ENCODE peak calls at places on chromosomes 12 and 14, in nine cellular contexts. I is NCI-H2029, Z is astrocyte of the hippocampus, Y is left ventricle myocardium inferior, M is endodermal cell, P is stromal cell of bone marrow, Q is Calu3, J is bronchial epithelial cell, T is endothelial cell. S is an unnamed sample.

GRCh38 chr12:41188841-41189394 is 798 bp downstream of the PDZRN4 start:
- DNase-seq in I (no peak), Z (peak; percentile 5), Y (no peak), M (peak; percentile 81), P (no peak), Q (peak; percentile 0), J (no peak), T (no peak), S (no peak)

GRCh38 chr14:105019861-105020814 is 745 bp downstream of the CDCA4 start:
- DNase-seq in I (no peak), Z (peak; percentile 81), Y (no peak), M (peak; percentile 72), P (no peak), Q (peak; percentile 46), J (no peak), T (peak; percentile 73), S (no peak)

GRCh38 chr12:69779928-69780327 is 41.3 kb downstream of the RAB3IP start:
- DNase-seq in I (no peak), Z (peak; percentile 6), Y (no peak), M (peak; percentile 94), P (peak; percentile 11), Q (peak; percentile 74), J (peak; percentile 55), T (peak; percentile 60), S (no peak)

GRCh38 chr12:117098361-117099217 is 627 bp downstream of the TESC start:
- DNase-seq in I (no peak), Z (no peak), Y (no peak), M (peak; percentile 77), P (no peak), Q (no peak), J (no peak), T (no peak), S (no peak)

GRCh38 chr12:75208851-75209781 is 523 bp downstream of the KCNC2 start:
- DNase-seq in I (no peak), Z (peak; percentile 79), Y (no peak), M (peak; percentile 96), P (peak; percentile 8), Q (peak; percentile 58), J (peak; percentile 8), T (peak; percentile 67), S (no peak)

GRCh38 chr14:65290830-65291229 is 121.7 kb upstream of the FUT8 start:
- DNase-seq in I (no peak), Z (peak; percentile 83), Y (no peak), M (no peak), P (peak; percentile 84), Q (peak; percentile 85), J (peak; percentile 99), T (no peak), S (no peak)

GRCh38 chr14:92513204-92513965 is at the start of gene RIN3:
- DNase-seq in I (no peak), Z (peak; percentile 83), Y (peak; percentile 58), M (peak; percentile 89), P (no peak), Q (peak; percentile 47), J (no peak), T (peak; percentile 72), S (peak; percentile 36)

GRCh38 chr14:55097894-55098560 is 31.0 kb upstream of the LGALS3 start:
- DNase-seq in I (peak; percentile 47), Z (no peak), Y (no peak), M (no peak), P (no peak), Q (peak; percentile 37), J (peak; percentile 69), T (no peak), S (no peak)

GRCh38 chr12:95205685-95206084 is 11.6 kb downstream of the FGD6 start:
- DNase-seq in I (no peak), Z (peak; percentile 87), Y (no peak), M (peak; percentile 84), P (peak; percentile 78), Q (peak; percentile 21), J (peak; percentile 97), T (no peak), S (peak; percentile 27)

GRCh38 chr12:116389990-116390655 is 112.6 kb upstream of the MED13L start:
- DNase-seq in I (no peak), Z (peak; percentile 96), Y (no peak), M (no peak), P (peak; percentile 98), Q (no peak), J (peak; percentile 99), T (no peak), S (no peak)

GRCh38 chr14:66511849-66512248 is 3.9 kb downstream of the GPHN start:
- DNase-seq in I (no peak), Z (no peak), Y (no peak), M (no peak), P (no peak), Q (no peak), J (no peak), T (no peak), S (no peak)

GRCh38 chr14:48690349-48690748 is 895.8 kb downstream of the RPS29 start:
- DNase-seq in I (no peak), Z (no peak), Y (no peak), M (no peak), P (no peak), Q (no peak), J (no peak), T (no peak), S (peak; percentile 12)

GRCh38 chr12:77232045-77232444 is 166.7 kb upstream of the E2F7 start:
- DNase-seq in I (no peak), Z (no peak), Y (no peak), M (no peak), P (no peak), Q (no peak), J (peak; percentile 50), T (no peak), S (no peak)

GRCh38 chr12:118061876-118062791 is 1.2 kb upstream of the WSB2 start:
- DNase-seq in I (no peak), Z (peak; percentile 71), Y (peak; percentile 29), M (peak; percentile 88), P (no peak), Q (peak; percentile 58), J (peak; percentile 42), T (peak; percentile 46), S (no peak)

GRCh38 chr14:105420141-105420975 is 731 bp downstream of the MTA1 start:
- DNase-seq in I (no peak), Z (no peak), Y (no peak), M (no peak), P (no peak), Q (no peak), J (no peak), T (no peak), S (no peak)

GRCh38 chr12:22287776-22288621 is 46.5 kb downstream of the ST8SIA1 start:
- DNase-seq in I (no peak), Z (peak; percentile 74), Y (no peak), M (peak; percentile 79), P (peak; percentile 57), Q (no peak), J (peak; percentile 86), T (no peak), S (no peak)

GRCh38 chr14:56815301-56815700 is 5.0 kb upstream of the OTX2 start:
- DNase-seq in I (no peak), Z (no peak), Y (no peak), M (no peak), P (no peak), Q (no peak), J (no peak), T (no peak), S (no peak)

GRCh38 chr12:51821423-51822260 is 26.9 kb downstream of the FIGNL2 start:
- DNase-seq in I (no peak), Z (no peak), Y (peak; percentile 23), M (no peak), P (no peak), Q (no peak), J (no peak), T (no peak), S (no peak)

GRCh38 chr12:49347307-49348237 is 884 bp downstream of the DNAJC22 start:
- DNase-seq in I (peak; percentile 74), Z (peak; percentile 93), Y (peak; percentile 69), M (peak; percentile 98), P (no peak), Q (peak; percentile 89), J (peak; percentile 15), T (peak; percentile 88), S (peak; percentile 37)

GRCh38 chr14:87386453-87386980 is 606.5 kb downstream of the GALC start:
- DNase-seq in I (no peak), Z (no peak), Y (no peak), M (no peak), P (no peak), Q (no peak), J (no peak), T (no peak), S (no peak)

GRCh38 chr12:88934163-88934747 is 354.0 kb upstream of the KITLG start:
- DNase-seq in I (no peak), Z (peak; percentile 68), Y (no peak), M (no peak), P (peak; percentile 35), Q (peak; percentile 16), J (peak; percentile 96), T (no peak), S (no peak)

GRCh38 chr14:105774001-105774400 is 247.6 kb downstream of the TMEM121 start:
- DNase-seq in I (no peak), Z (no peak), Y (no peak), M (no peak), P (no peak), Q (peak; percentile 69), J (no peak), T (no peak), S (no peak)

GRCh38 chr12:21695896-21696295 is 38.3 kb upstream of the LDHB start:
- DNase-seq in I (no peak), Z (no peak), Y (no peak), M (no peak), P (peak; percentile 27), Q (no peak), J (no peak), T (no peak), S (no peak)

GRCh38 chr12:63362801-63363200 is 211.8 kb upstream of the AVPR1A start:
- DNase-seq in I (no peak), Z (peak; percentile 57), Y (no peak), M (no peak), P (no peak), Q (no peak), J (peak; percentile 80), T (no peak), S (no peak)

GRCh38 chr12:14810167-14810952 is 3.6 kb downstream of the SMCO3 start:
- DNase-seq in I (no peak), Z (no peak), Y (no peak), M (no peak), P (no peak), Q (no peak), J (no peak), T (no peak), S (no peak)

GRCh38 chr12:102302553-102302952 is 104.9 kb upstream of the PMCH start:
- DNase-seq in I (no peak), Z (no peak), Y (no peak), M (no peak), P (peak; percentile 3), Q (no peak), J (peak; percentile 37), T (no peak), S (no peak)

GRCh38 chr14:83023369-83023768 is 1489.7 kb upstream of the SEL1L start:
- DNase-seq in I (no peak), Z (no peak), Y (no peak), M (no peak), P (no peak), Q (no peak), J (no peak), T (no peak), S (no peak)

GRCh38 chr12:125136702-125137101 is 71.5 kb downstream of the AACS start:
- DNase-seq in I (no peak), Z (no peak), Y (no peak), M (no peak), P (no peak), Q (no peak), J (no peak), T (no peak), S (no peak)

GRCh38 chr14:91256661-91257060 is 12.2 kb upstream of the GPR68 start:
- DNase-seq in I (no peak), Z (no peak), Y (no peak), M (no peak), P (no peak), Q (no peak), J (no peak), T (no peak), S (no peak)

GRCh38 chr14:39169541-39169900 is 612 bp downstream of the TRAPPC6B start:
- DNase-seq in I (no peak), Z (peak; percentile 38), Y (no peak), M (no peak), P (no peak), Q (no peak), J (peak; percentile 39), T (no peak), S (peak; percentile 64)

GRCh38 chr12:59087077-59087673 is 166.9 kb upstream of the LRIG3 start:
- DNase-seq in I (no peak), Z (peak; percentile 40), Y (no peak), M (no peak), P (no peak), Q (no peak), J (no peak), T (no peak), S (no peak)

S was measured in SW 1271.